ENCODE peak calls at places on chromosomes 11 and 22, in eight cellular contexts. R is spleen, H is GM12878, N is tibial nerve, V is body of pancreas, E is transverse colon, A is HCT116, C is gastrocnemius medialis. P is an unnamed sample.

GRCh38 chr11:79465160-79465559 is 24.3 kb upstream of the TENM4 start:
- DNase-seq in R (no peak), H (no peak), N (no peak), V (no peak), E (no peak), A (no peak), C (no peak), P (no peak)

GRCh38 chr11:127859941-127860354 is 727.4 kb downstream of the ETS1 start:
- DNase-seq in R (no peak), H (no peak), N (no peak), V (no peak), E (no peak), A (no peak), C (no peak), P (no peak)

GRCh38 chr11:128157423-128158298 is 429.7 kb downstream of the ETS1 start:
- DNase-seq in R (no peak), H (peak; percentile 51), N (peak; percentile 78), V (peak; percentile 51), E (peak; percentile 33), A (peak; percentile 72), C (no peak), P (peak; percentile 21)

GRCh38 chr11:27482793-27483192 is 10.2 kb upstream of the LGR4 start:
- DNase-seq in R (no peak), H (no peak), N (no peak), V (no peak), E (no peak), A (no peak), C (no peak), P (no peak)

GRCh38 chr22:22099194-22099486 is 116.6 kb upstream of the TOP3B start:
- DNase-seq in R (no peak), H (peak; percentile 69), N (no peak), V (no peak), E (no peak), A (no peak), C (no peak), P (no peak)

GRCh38 chr11:11975201-11976092 is 33.0 kb downstream of the DKK3 start:
- DNase-seq in R (no peak), H (no peak), N (no peak), V (no peak), E (no peak), A (no peak), C (no peak), P (no peak)

GRCh38 chr22:44622685-44623084 is 79.3 kb upstream of the PRR5 start:
- DNase-seq in R (peak; percentile 73), H (no peak), N (no peak), V (no peak), E (no peak), A (no peak), C (no peak), P (no peak)

GRCh38 chr11:75996523-75997272 is 181.7 kb downstream of the UVRAG start:
- DNase-seq in R (no peak), H (no peak), N (no peak), V (no peak), E (no peak), A (no peak), C (no peak), P (no peak)

GRCh38 chr11:131810511-131810910 is 440.1 kb downstream of the NTM start:
- DNase-seq in R (no peak), H (no peak), N (no peak), V (no peak), E (no peak), A (no peak), C (no peak), P (no peak)

GRCh38 chr22:33397381-33397907 is 339.3 kb upstream of the SYN3 start:
- DNase-seq in R (no peak), H (no peak), N (no peak), V (no peak), E (no peak), A (no peak), C (no peak), P (no peak)

GRCh38 chr11:70656293-70656692 is 258.0 kb downstream of the CTTN start:
- DNase-seq in R (no peak), H (no peak), N (no peak), V (no peak), E (no peak), A (no peak), C (no peak), P (no peak)

GRCh38 chr22:46147471-46148267 is 2.7 kb upstream of the PPARA start:
- DNase-seq in R (no peak), H (no peak), N (no peak), V (peak; percentile 50), E (no peak), A (no peak), C (peak; percentile 63), P (peak; percentile 13)

GRCh38 chr11:83061883-83062282 is 9.8 kb downstream of the RAB30 start:
- DNase-seq in R (no peak), H (peak; percentile 92), N (no peak), V (no peak), E (no peak), A (no peak), C (no peak), P (no peak)

GRCh38 chr22:37740455-37741311 is 43.8 kb downstream of the TRIOBP start:
- DNase-seq in R (no peak), H (no peak), N (no peak), V (no peak), E (no peak), A (no peak), C (no peak), P (no peak)

GRCh38 chr22:23285734-23286133 is 105.4 kb downstream of the BCR start:
- DNase-seq in R (no peak), H (no peak), N (no peak), V (no peak), E (no peak), A (no peak), C (no peak), P (no peak)

GRCh38 chr22:35510481-35510934 is 30.1 kb upstream of the RASD2 start:
- DNase-seq in R (no peak), H (no peak), N (no peak), V (no peak), E (no peak), A (no peak), C (no peak), P (no peak)

GRCh38 chr22:29011200-29011867 is 50.3 kb downstream of the C22orf31 start:
- DNase-seq in R (no peak), H (no peak), N (no peak), V (peak; percentile 50), E (peak; percentile 57), A (no peak), C (no peak), P (no peak)

GRCh38 chr11:118621898-118622375 is 14.5 kb downstream of the PHLDB1 start:
- DNase-seq in R (peak; percentile 53), H (no peak), N (no peak), V (no peak), E (no peak), A (no peak), C (no peak), P (no peak)
- H3K4me1 ChIP-seq in R (peaks cover 66% of the 10 kb centered on the region), H (no peaks in the 10 kb centered on the region), N (peaks cover 76% of the 10 kb centered on the region), V (peaks cover 45% of the 10 kb centered on the region), E (peaks cover 16% of the 10 kb centered on the region), A (peaks cover 61% of the 10 kb centered on the region), C (peaks cover 52% of the 10 kb centered on the region), P (peaks cover 9% of the 10 kb centered on the region)

GRCh38 chr11:843818-844692 is 1.4 kb downstream of the TSPAN4 start:
- DNase-seq in R (peak; percentile 94), H (no peak), N (peak; percentile 97), V (peak; percentile 79), E (peak; percentile 83), A (no peak), C (peak; percentile 88), P (peak; percentile 94)
- TF ChIP-seq POLR2A in R (no peak), H (no peak), N (peak; percentile 26), V (peak; percentile 62), E (peak; percentile 55), A (no peak), C (peak; percentile 44), P (peak; percentile 4)

DNA sequence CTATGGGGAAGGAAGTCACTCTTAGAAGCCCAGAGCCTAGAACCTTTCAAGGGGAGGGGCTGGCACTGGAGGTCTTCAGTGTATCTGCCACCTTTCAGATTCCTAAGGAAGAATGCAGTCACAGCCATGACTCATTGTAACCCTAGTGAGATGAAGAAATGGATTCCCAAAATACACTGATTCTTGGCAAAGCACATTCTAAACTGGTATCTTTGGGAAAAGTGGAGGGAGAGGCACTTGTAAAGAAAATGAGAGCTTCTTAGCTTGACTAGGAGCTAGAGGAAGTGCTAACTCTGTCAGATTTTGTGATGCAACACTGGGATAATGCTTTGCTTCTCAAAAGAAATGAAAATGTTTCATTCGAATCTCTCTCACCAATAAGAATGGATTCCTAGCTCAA is 14.4 kb downstream of the NRIP3 start:
- DNase-seq in R (no peak), H (no peak), N (no peak), V (no peak), E (no peak), A (no peak), C (no peak), P (no peak)
- H3K4me3 ChIP-seq in R (no peak overlapping the region), H (no peak overlapping the region), N (no peak overlapping the region), V (no peak overlapping the region), E (no peak overlapping the region), A (no peak overlapping the region), C (no peak overlapping the region), P (no peak overlapping the region)

GRCh38 chr11:62428871-62429601 is 10.2 kb downstream of the SCGB1A1 start:
- DNase-seq in R (no peak), H (no peak), N (no peak), V (no peak), E (no peak), A (no peak), C (no peak), P (no peak)
- H3K4me1 ChIP-seq in R (peaks cover 42% of the 10 kb centered on the region), H (peaks cover 7% of the 10 kb centered on the region), N (peaks cover 92% of the 10 kb centered on the region), V (peaks cover 47% of the 10 kb centered on the region), E (peaks cover 13% of the 10 kb centered on the region), A (no peaks in the 10 kb centered on the region), C (no peaks in the 10 kb centered on the region), P (peaks cover 22% of the 10 kb centered on the region)

DNA sequence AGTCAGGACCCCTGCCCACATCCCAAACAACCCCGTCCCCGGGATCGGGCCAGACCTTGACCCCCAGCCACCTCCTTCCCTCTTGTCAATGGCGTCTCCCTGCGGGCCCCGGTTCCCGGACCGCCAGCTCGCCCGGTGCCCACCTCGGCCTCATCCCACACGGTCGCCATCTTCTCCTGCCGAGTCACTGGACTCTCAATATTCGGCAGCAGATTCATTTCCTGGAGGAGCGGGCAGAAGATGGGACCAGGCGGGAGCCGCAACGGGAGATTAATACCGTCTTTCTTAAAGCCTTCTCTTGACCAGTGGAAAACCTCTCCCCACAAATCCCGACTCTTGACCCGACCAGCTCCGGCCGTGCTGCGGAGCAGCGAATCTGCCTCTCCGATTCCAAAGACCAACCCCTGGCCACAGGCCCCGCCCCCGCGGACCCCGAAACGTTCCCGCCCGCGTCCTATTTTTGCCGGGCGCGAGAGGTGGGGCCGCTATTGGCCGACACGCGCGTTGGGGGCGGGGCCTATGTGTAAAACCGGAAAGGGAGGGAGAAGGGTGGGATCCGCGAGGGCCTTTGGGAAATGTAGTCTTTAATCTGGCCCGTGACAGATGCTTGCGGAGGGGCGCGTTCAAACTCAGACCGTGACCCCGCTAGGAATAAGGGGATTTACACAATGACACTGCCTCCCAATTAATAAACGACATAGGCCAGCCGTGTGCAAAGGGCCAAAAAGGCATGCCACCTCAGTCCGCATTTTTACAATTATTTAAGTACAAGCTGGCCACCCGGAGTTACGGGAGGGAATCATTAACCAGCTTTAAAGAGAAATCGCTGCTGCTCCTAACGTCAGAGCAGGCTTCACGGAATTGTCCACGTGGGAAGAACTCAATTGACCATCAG is at the start of gene PSMC3:
- DNase-seq in R (peak; percentile 99), H (peak; percentile 71), N (peak; percentile 98), V (peak; percentile 99), E (peak; percentile 99), A (peak; percentile 88), C (peak; percentile 98), P (peak; percentile 98)
- TF ChIP-seq POLR2A in R (peak; percentile 39), H (peak; percentile 93), N (no peak), V (peak; percentile 76), E (peak; percentile 66), A (peak; percentile 49), C (peak; percentile 89), P (peak; percentile 61)

P was measured in uterus.